ENCODE peak calls at places on chromosomes 16 and 17, in nine cellular contexts. H is NCI-H2107; B is stimulated activated CD8-positive, alpha-beta memory T cell treated with anti-CD3 and anti-CD28 coated beads, Interleukin-7, amount 100 ng/mL, for 1 hour; A is AG09309; T is activated naive CD8-positive, alpha-beta T cell treated with anti-CD3 and anti-CD28 coated beads for 36 hours; K is coronary artery; J is activated CD8-positive, alpha-beta memory T cell treated with anti-CD3 and anti-CD28 coated beads for 4 hours; C is NCI-H774; F is stimulated activated CD4-positive, alpha-beta T cell treated with anti-CD3 and anti-CD28 coated beads, Interleukin-2, amount 100 ng/mL, for 48 hours. N is an unnamed sample.

GRCh38 chr17:530851-531250 is 178.2 kb upstream of the RPH3AL start:
- DNase-seq in H (no peak), B (no peak), A (no peak), T (no peak), K (no peak), J (no peak), C (no peak), F (no peak), N (no peak)

GRCh38 chr16:22813946-22814325 is at the start of gene HS3ST2:
- DNase-seq in H (no peak), B (no peak), A (no peak), T (peak; percentile 17), K (no peak), J (no peak), C (no peak), F (no peak), N (peak; percentile 78)

GRCh38 chr16:28531777-28532744 is 6.7 kb downstream of the NUPR1 start:
- DNase-seq in H (no peak), B (no peak), A (no peak), T (no peak), K (peak; percentile 87), J (no peak), C (no peak), F (no peak), N (peak; percentile 92)

GRCh38 chr16:3963886-3964685 is 83.6 kb upstream of the CREBBP start:
- DNase-seq in H (no peak), B (no peak), A (no peak), T (no peak), K (no peak), J (no peak), C (no peak), F (no peak), N (no peak)

GRCh38 chr16:8853611-8854010 is 15.2 kb downstream of the CARHSP1 start:
- DNase-seq in H (no peak), B (no peak), A (no peak), T (no peak), K (no peak), J (no peak), C (no peak), F (no peak), N (no peak)

GRCh38 chr17:81028506-81028858 is 6.5 kb upstream of the BAIAP2 start:
- DNase-seq in H (no peak), B (no peak), A (no peak), T (no peak), K (peak; percentile 69), J (no peak), C (no peak), F (no peak), N (no peak)

GRCh38 chr16:28845173-28846079 is 722 bp downstream of the TUFM start:
- DNase-seq in H (no peak), B (no peak), A (no peak), T (peak; percentile 49), K (no peak), J (no peak), C (no peak), F (peak; percentile 23), N (no peak)

GRCh38 chr16:27718136-27718766 is 168.3 kb downstream of the KATNIP start:
- DNase-seq in H (no peak), B (no peak), A (no peak), T (no peak), K (no peak), J (no peak), C (no peak), F (no peak), N (no peak)

GRCh38 chr17:47251421-47251940 is 2.1 kb upstream of the ITGB3 start:
- DNase-seq in H (no peak), B (no peak), A (no peak), T (no peak), K (no peak), J (no peak), C (no peak), F (no peak), N (no peak)

GRCh38 chr16:11212819-11213196 is 43.2 kb downstream of the SOCS1 start:
- DNase-seq in H (no peak), B (no peak), A (no peak), T (no peak), K (no peak), J (no peak), C (no peak), F (no peak), N (peak; percentile 53)

GRCh38 chr16:65229191-65229662 is 107.4 kb upstream of the CDH11 start:
- DNase-seq in H (no peak), B (no peak), A (peak; percentile 41), T (no peak), K (no peak), J (no peak), C (no peak), F (no peak), N (no peak)

GRCh38 chr16:13453325-13453724 is 466.6 kb upstream of the ERCC4 start:
- DNase-seq in H (no peak), B (no peak), A (no peak), T (no peak), K (no peak), J (no peak), C (no peak), F (no peak), N (no peak)

GRCh38 chr16:25785361-25785760 is 93.6 kb downstream of the HS3ST4 start:
- DNase-seq in H (no peak), B (no peak), A (no peak), T (no peak), K (no peak), J (no peak), C (no peak), F (no peak), N (no peak)

GRCh38 chr16:54171855-54172537 is 114.6 kb downstream of the IRX3 start:
- DNase-seq in H (no peak), B (no peak), A (peak; percentile 51), T (no peak), K (no peak), J (no peak), C (peak; percentile 60), F (no peak), N (peak; percentile 90)

GRCh38 chr16:3945751-3946603 is 65.5 kb upstream of the CREBBP start:
- DNase-seq in H (peak; percentile 32), B (no peak), A (peak; percentile 96), T (no peak), K (peak; percentile 71), J (no peak), C (no peak), F (no peak), N (peak; percentile 85)

GRCh38 chr16:82059983-82060421 is 24.9 kb downstream of the HSD17B2 start:
- DNase-seq in H (no peak), B (no peak), A (peak; percentile 28), T (no peak), K (no peak), J (no peak), C (no peak), F (no peak), N (no peak)

GRCh38 chr16:77885596-77886295 is 97.4 kb downstream of the VAT1L start:
- DNase-seq in H (no peak), B (no peak), A (no peak), T (no peak), K (no peak), J (no peak), C (no peak), F (no peak), N (no peak)

N was measured in islet precursor cell.